ENCODE peak calls at places on chromosomes 7 and 10, in five cellular contexts. K is EL, M is NCI-H1436, J is NCI-H460, A is suprapubic skin. V is an unnamed sample.

GRCh38 chr10:119375574-119376265 is 166.8 kb downstream of the RGS10 start:
- DNase-seq in K (no peak), M (no peak), J (no peak), A (no peak), V (no peak)

GRCh38 chr7:7564323-7564780 is 2.3 kb upstream of the MIOS start:
- DNase-seq in K (peak), M (no peak), J (peak), A (no peak), V (peak)

GRCh38 chr7:146388928-146389327 is 272.3 kb downstream of the CNTNAP2 start:
- DNase-seq in K (no peak), M (no peak), J (no peak), A (no peak), V (no peak)

GRCh38 chr10:96632974-96633373 is 46.2 kb upstream of the TM9SF3 start:
- DNase-seq in K (no peak), M (peak), J (no peak), A (no peak), V (no peak)

GRCh38 chr7:139389774-139390173 is 30.1 kb downstream of the LUC7L2 start:
- DNase-seq in K (no peak), M (no peak), J (no peak), A (no peak), V (no peak)

GRCh38 chr10:12393831-12394230 is 44.5 kb downstream of the CAMK1D start:
- DNase-seq in K (no peak), M (no peak), J (no peak), A (peak), V (no peak)

GRCh38 chr10:47400251-47400650 is 16.2 kb upstream of the ZNF488 start:
- DNase-seq in K (no peak), M (no peak), J (no peak), A (no peak), V (no peak)

GRCh38 chr7:13312327-13312726 is 624.9 kb downstream of the ARL4A start:
- DNase-seq in K (peak), M (no peak), J (no peak), A (no peak), V (no peak)

GRCh38 chr10:108852211-108852610 is 1071.1 kb downstream of the XPNPEP1 start:
- DNase-seq in K (no peak), M (no peak), J (no peak), A (no peak), V (no peak)

GRCh38 chr10:70272925-70273316 is 10.9 kb downstream of the NPFFR1 start:
- DNase-seq in K (peak), M (no peak), J (no peak), A (no peak), V (no peak)

GRCh38 chr7:92366730-92367129 is 80.6 kb upstream of the GATAD1 start:
- DNase-seq in K (peak), M (no peak), J (no peak), A (no peak), V (no peak)

GRCh38 chr7:16724344-16724743 is 29.2 kb upstream of the TSPAN13 start:
- DNase-seq in K (no peak), M (no peak), J (no peak), A (no peak), V (no peak)

GRCh38 chr7:101216860-101217387 is 457 bp downstream of the PLOD3 start:
- DNase-seq in K (no peak), M (no peak), J (no peak), A (no peak), V (no peak)

V was measured in AG04449.